ENCODE peak calls at places on chromosomes 5 and 9, in four cellular contexts. N is naive thymus-derived CD4-positive, alpha-beta T cell; M is mesenchymal stem cell; H is gastrocnemius medialis. A is an unnamed sample. For H3K9me3, the result is how much of the 10 kb centered on the place peaks cover.

GRCh38 chr9:136775191-136775590 is 10.9 kb upstream of the LCN15 start:
- DNase-seq in N (no peak), M (no peak), H (no peak), A (no peak)

GRCh38 chr5:6950872-6951271 is 237.6 kb downstream of the TENT4A start:
- DNase-seq in N (no peak), M (no peak), H (no peak), A (no peak)

GRCh38 chr5:55218966-55219365 is 8.1 kb downstream of the MCIDAS start:
- DNase-seq in N (no peak), M (no peak), H (no peak), A (no peak)

GRCh38 chr5:172521338-172521932 is 67.1 kb upstream of the SH3PXD2B start:
- DNase-seq in N (no peak), M (no peak), H (no peak), A (no peak)

GRCh38 chr9:101977614-101978210 is 239.3 kb upstream of the GRIN3A start:
- DNase-seq in N (no peak), M (peak), H (no peak), A (peak)

GRCh38 chr9:136693490-136694162 is 6.4 kb upstream of the AGPAT2 start:
- DNase-seq in N (no peak), M (no peak), H (peak), A (no peak)

GRCh38 chr9:129866373-129867137 is 31.3 kb downstream of the USP20 start:
- DNase-seq in N (no peak), M (no peak), H (no peak), A (no peak)

GRCh38 chr5:119347996-119348395 is 7.8 kb upstream of the TNFAIP8 start:
- DNase-seq in N (no peak), M (no peak), H (no peak), A (peak)

GRCh38 chr5:124297826-124298225 is 448.6 kb downstream of the ZNF608 start:
- DNase-seq in N (no peak), M (no peak), H (no peak), A (peak)

GRCh38 chr5:50717615-50718014 is 51.2 kb downstream of the PARP8 start:
- DNase-seq in N (no peak), M (no peak), H (no peak), A (no peak)

GRCh38 chr5:113281194-113281593 is 153.6 kb downstream of the TSSK1B start:
- DNase-seq in N (no peak), M (no peak), H (no peak), A (no peak)

GRCh38 chr5:4058899-4059298 is 463.3 kb downstream of the IRX1 start:
- DNase-seq in N (no peak), M (no peak), H (no peak), A (no peak)

GRCh38 chr9:137786511-137786920 is 91.1 kb upstream of the CACNA1B start:
- DNase-seq in N (no peak), M (no peak), H (no peak), A (no peak)

GRCh38 chr9:38008168-38009034 is 60.6 kb downstream of the SHB start:
- DNase-seq in N (peak), M (peak), H (no peak), A (peak)

GRCh38 chr9:33445941-33446506 is 1.4 kb downstream of the AQP3 start:
- DNase-seq in N (no peak), M (no peak), H (no peak), A (no peak)

GRCh38 chr5:151870820-151871219 is 53.8 kb downstream of the GLRA1 start:
- DNase-seq in N (no peak), M (peak), H (no peak), A (peak)

GRCh38 chr5:151741678-151742423 is 16.6 kb downstream of the ATOX1 start:
- DNase-seq in N (no peak), M (peak), H (no peak), A (peak)

GRCh38 chr9:110214956-110215355 is 7.0 kb upstream of the C9orf152 start:
- DNase-seq in N (no peak), M (no peak), H (no peak), A (no peak)

GRCh38 chr5:153491408-153491807 is 938 bp downstream of the GRIA1 start:
- DNase-seq in N (no peak), M (no peak), H (no peak), A (no peak)

GRCh38 chr5:159263569-159263905 is 447 bp downstream of the UBLCP1 start:
- DNase-seq in N (no peak), M (no peak), H (no peak), A (no peak)

GRCh38 chr9:86943223-86943870 is 4.0 kb downstream of the GAS1 start:
- DNase-seq in N (no peak), M (peak), H (no peak), A (peak)

GRCh38 chr9:129693741-129694140 is 28.3 kb downstream of the PRRX2 start:
- DNase-seq in N (no peak), M (no peak), H (no peak), A (no peak)

GRCh38 chr9:90641868-90642558 is 611 bp downstream of the DIRAS2 start:
- DNase-seq in N (no peak), M (peak), H (no peak), A (no peak)

GRCh38 chr9:86445636-86446035 is 91.4 kb upstream of the TUT7 start:
- DNase-seq in N (no peak), M (peak), H (no peak), A (no peak)

GRCh38 chr5:151924564-151925395 is at the start of gene GLRA1:
- DNase-seq in N (peak), M (peak), H (no peak), A (peak)

GRCh38 chr5:155394727-155395126 is 381.2 kb downstream of the KIF4B start:
- DNase-seq in N (no peak), M (no peak), H (no peak), A (no peak)

GRCh38 chr5:11903121-11903613 is 1.1 kb downstream of the CTNND2 start:
- DNase-seq in N (no peak), M (peak), H (no peak), A (no peak)

GRCh38 chr5:141605523-141606277 is 13.1 kb downstream of the DIAPH1 start:
- DNase-seq in N (peak), M (peak), H (peak), A (no peak)

GRCh38 chr5:128304121-128304520 is 220.6 kb downstream of the SLC12A2 start:
- DNase-seq in N (no peak), M (peak), H (no peak), A (peak)

GRCh38 chr5:135887447-135887864 is 8.2 kb downstream of the IL9 start:
- DNase-seq in N (peak), M (peak), H (peak), A (peak)
- H3K4me3 ChIP-seq in N (no peak), M (no peak), H (no peak), A (no peak)

GRCh38 chr9:7968642-7969041 is 169.1 kb upstream of the DMAC1 start:
- DNase-seq in N (no peak), M (no peak), H (no peak), A (no peak)
- H3K9me3 ChIP-seq in N (under half), M (under half), H (under half), A (under half)

DNA sequence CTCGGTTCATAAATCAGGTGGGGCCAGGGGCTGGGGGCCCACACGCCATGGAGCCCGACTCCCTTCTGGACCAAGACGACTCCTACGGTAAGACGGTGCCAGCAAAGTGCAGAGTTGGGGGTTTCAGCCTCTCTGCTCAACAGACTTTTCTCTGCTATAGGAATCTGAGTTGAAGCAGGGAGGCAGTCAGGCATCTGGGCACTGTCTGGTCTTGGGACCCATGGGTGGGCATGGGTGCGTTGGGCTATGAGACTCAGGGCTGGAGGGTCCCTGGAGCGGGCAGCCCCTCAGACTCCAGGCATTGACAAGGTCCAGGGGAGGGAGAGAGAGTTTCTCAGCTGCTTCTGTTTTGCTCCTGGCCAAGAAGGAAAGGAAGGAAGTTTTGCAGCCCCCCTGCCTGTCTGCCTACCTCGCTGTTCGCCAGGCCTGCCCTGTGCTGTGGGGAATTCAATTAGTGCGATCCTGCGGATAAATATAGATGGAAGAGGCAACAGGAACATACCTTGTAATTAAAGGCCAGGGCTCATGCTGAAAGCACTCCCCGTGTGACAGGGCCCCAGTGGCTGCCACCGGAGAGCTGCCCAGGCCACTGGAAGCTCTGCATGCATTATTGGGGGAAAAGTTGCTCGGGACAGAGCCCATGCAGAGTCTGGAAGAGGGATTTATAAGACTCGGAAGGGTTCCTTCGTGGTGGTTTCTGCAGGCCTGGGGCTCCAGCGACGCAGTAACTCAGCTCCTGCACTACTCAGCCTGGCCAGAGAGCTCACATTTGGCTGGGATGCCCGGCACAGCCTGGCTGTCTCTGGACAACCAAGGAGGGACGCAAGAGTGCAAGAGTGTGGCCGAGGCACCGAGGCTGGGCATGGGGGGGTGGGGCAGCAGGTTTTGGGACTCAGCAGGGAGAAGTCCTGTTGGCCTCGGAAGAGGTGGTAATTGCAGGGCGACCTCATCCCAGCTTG is 67.8 kb upstream of the GGTA1 start:
- DNase-seq in N (no peak), M (no peak), H (peak), A (peak)
- H3K4me3 ChIP-seq in N (no peak), M (no peak), H (peak), A (peak)

GRCh38 chr5:94017579-94017978 is 276.2 kb upstream of the POU5F2 start:
- DNase-seq in N (no peak), M (no peak), H (no peak), A (no peak)
- H3K9me3 ChIP-seq in N (under half), M (under half), H (under half), A (under half)

A was measured in adipocyte.